ENCODE peak calls at places on chromosomes 7 and 10, in four cellular contexts. V is GM06990, I is IMR-90, Q is astrocyte of the spinal cord. X is an unnamed sample.

GRCh38 chr7:21253740-21254687 is 173.9 kb upstream of the SP4 start:
- DNase-seq in V (no peak), I (peak; percentile 26), Q (peak; percentile 54), X (peak; percentile 76)

GRCh38 chr7:150404785-150405583 is 25.9 kb downstream of the ZNF775 start:
- DNase-seq in V (peak; percentile 94), I (peak; percentile 85), Q (peak; percentile 91), X (peak; percentile 92)

GRCh38 chr10:47021850-47022249 is 110.6 kb downstream of the PTPN20 start:
- DNase-seq in V (no peak), I (no peak), Q (no peak), X (no peak)

GRCh38 chr10:92290076-92290836 is 622 bp downstream of the CPEB3 start:
- DNase-seq in V (no peak), I (peak; percentile 49), Q (peak; percentile 35), X (peak; percentile 55)

GRCh38 chr7:117774943-117775342 is 98.3 kb downstream of the CTTNBP2 start:
- DNase-seq in V (no peak), I (no peak), Q (no peak), X (no peak)

GRCh38 chr7:25658375-25658774 is 430.1 kb upstream of the NPVF start:
- DNase-seq in V (no peak), I (no peak), Q (no peak), X (no peak)

GRCh38 chr7:159008417-159008816 is 136.2 kb downstream of the VIPR2 start:
- DNase-seq in V (no peak), I (no peak), Q (no peak), X (no peak)

GRCh38 chr10:69338133-69338456 is 59.8 kb downstream of the HK1 start:
- DNase-seq in V (no peak), I (no peak), Q (no peak), X (no peak)

GRCh38 chr7:106717997-106718871 is 57.3 kb upstream of the CCDC71L start:
- DNase-seq in V (peak; percentile 80), I (peak; percentile 98), Q (peak; percentile 96), X (peak; percentile 97)

GRCh38 chr10:3622845-3623621 is 162.0 kb downstream of the KLF6 start:
- DNase-seq in V (no peak), I (peak; percentile 55), Q (no peak), X (peak; percentile 47)

GRCh38 chr7:3605222-3605621 is 304.2 kb downstream of the SDK1 start:
- DNase-seq in V (no peak), I (peak; percentile 56), Q (peak; percentile 44), X (peak; percentile 63)

GRCh38 chr7:3067193-3067592 is 23.5 kb upstream of the CARD11 start:
- DNase-seq in V (no peak), I (no peak), Q (no peak), X (no peak)

GRCh38 chr10:77737608-77738007 is 100.0 kb upstream of the KCNMA1 start:
- DNase-seq in V (no peak), I (peak; percentile 94), Q (peak; percentile 84), X (peak; percentile 93)

GRCh38 chr7:22718200-22718711 is 8.7 kb upstream of the IL6 start:
- DNase-seq in V (no peak), I (peak; percentile 97), Q (peak; percentile 95), X (peak; percentile 94)

GRCh38 chr10:106897631-106898161 is 266.8 kb downstream of the SORCS1 start:
- DNase-seq in V (no peak), I (no peak), Q (no peak), X (no peak)

GRCh38 chr7:120805636-120806388 is 52.1 kb downstream of the TSPAN12 start:
- DNase-seq in V (peak; percentile 11), I (peak; percentile 61), Q (peak; percentile 59), X (peak; percentile 71)

GRCh38 chr10:43867667-43868361 is 219.1 kb upstream of the ZNF32 start:
- DNase-seq in V (no peak), I (peak; percentile 86), Q (peak; percentile 80), X (peak; percentile 60)

GRCh38 chr10:128210215-128211063 is 84.2 kb upstream of the MKI67 start:
- DNase-seq in V (peak; percentile 58), I (no peak), Q (peak; percentile 10), X (peak; percentile 49)

GRCh38 chr7:2698581-2699288 is 10.7 kb downstream of the AMZ1 start:
- DNase-seq in V (peak; percentile 87), I (no peak), Q (no peak), X (no peak)

GRCh38 chr7:142557971-142558582 is 191.2 kb upstream of the PRSS1 start:
- DNase-seq in V (no peak), I (peak; percentile 72), Q (peak; percentile 59), X (peak; percentile 89)

GRCh38 chr7:151426486-151426905 is 13.4 kb downstream of the CRYGN start:
- DNase-seq in V (no peak), I (peak; percentile 93), Q (peak; percentile 96), X (peak; percentile 98)
- H3K4me3 ChIP-seq in V (no peak overlapping the region), I (no peak overlapping the region), Q (no peak overlapping the region), X (no peak overlapping the region)

GRCh38 chr10:6543431-6544005 is 36.6 kb downstream of the PRKCQ start:
- DNase-seq in V (no peak), I (no peak), Q (no peak), X (no peak)
- H3K4me3 ChIP-seq in V (peak overlapping the region; percentile 22), I (no peak overlapping the region), Q (no peak overlapping the region), X (no peak overlapping the region)

GRCh38 chr7:131425992-131426391 is 98.3 kb downstream of the MKLN1 start:
- DNase-seq in V (no peak), I (no peak), Q (no peak), X (no peak)

GRCh38 chr7:131424219-131424822 is 96.6 kb downstream of the MKLN1 start:
- DNase-seq in V (peak; percentile 6), I (peak; percentile 58), Q (peak; percentile 56), X (peak; percentile 69)
- H3K4me3 ChIP-seq in V (no peak overlapping the region), I (no peak overlapping the region), Q (no peak overlapping the region), X (no peak overlapping the region)

DNA sequence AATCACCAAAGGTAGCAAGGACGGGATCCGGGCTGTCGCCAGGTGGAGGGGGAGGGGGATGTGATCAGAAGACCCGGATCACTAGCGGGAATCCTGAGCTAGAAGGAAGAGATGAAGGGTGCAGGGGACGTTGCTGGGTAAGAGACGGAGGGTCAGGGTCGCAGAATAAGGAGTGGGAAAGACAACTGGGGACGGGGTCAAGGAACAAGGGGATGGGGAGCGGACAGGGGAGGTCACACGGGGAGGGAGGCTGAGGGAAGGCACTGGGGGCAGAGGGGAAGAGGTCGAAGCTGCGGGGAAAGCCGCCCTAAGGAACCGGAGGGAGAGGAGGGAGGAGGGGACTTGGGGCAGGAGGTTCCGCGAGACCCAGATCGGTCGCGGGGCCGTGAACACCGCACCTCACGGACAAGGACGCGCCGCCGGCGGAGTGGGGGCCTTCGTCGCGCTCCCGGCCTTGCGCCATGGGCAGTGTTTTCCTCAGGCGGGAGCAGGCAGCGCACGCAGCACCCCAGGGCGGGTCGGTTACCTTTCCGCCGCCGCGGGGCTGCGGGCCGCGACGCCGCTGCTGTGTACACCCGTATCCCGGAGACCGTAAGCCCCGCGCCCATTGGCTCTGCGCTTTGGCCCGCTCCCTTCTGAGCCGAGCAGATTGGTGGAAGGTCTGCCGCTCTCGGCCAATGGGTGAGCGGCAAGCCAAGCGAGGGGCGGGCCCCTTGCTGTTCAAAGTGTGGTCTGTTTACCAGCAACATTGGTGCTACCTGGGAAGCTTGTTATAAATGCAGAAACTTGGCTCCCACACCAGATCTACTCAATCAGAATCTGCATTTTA is at the start of gene CFAP43:
- DNase-seq in V (peak; percentile 94), I (peak; percentile 91), Q (peak; percentile 95), X (peak; percentile 97)
- H3K4me3 ChIP-seq in V (peak within 1 kb of the TSS; percentile 86), I (peak within 1 kb of the TSS; percentile 96), Q (peak within 1 kb of the TSS; percentile 81), X (peak within 1 kb of the TSS; percentile 93)